ENCODE peak calls at places on chromosomes 5 and 9, in five cellular contexts. K is trophoblast cell, G is NCI-H2171 treated with DMSO at 0.1 percent for 48 hours, A is heart right ventricle, L is NCI-H524 treated with DMSO at 0.1 percent for 48 hours. D is an unnamed sample.

GRCh38 chr5:149128023-149128875 is 13.0 kb upstream of the ABLIM3 start:
- DNase-seq in K (peak), G (no peak), A (peak), L (no peak), D (no peak)

GRCh38 chr9:115758441-115758840 is 395.1 kb upstream of the PAPPA start:
- DNase-seq in K (peak), G (no peak), A (no peak), L (no peak), D (no peak)

GRCh38 chr9:19527663-19528062 is 118.9 kb downstream of the ACER2 start:
- DNase-seq in K (peak), G (no peak), A (no peak), L (no peak), D (no peak)

GRCh38 chr9:133945314-133945975 is 46.7 kb downstream of the VAV2 start:
- DNase-seq in K (no peak), G (no peak), A (no peak), L (no peak), D (no peak)

GRCh38 chr9:81559741-81560140 is 129.6 kb downstream of the TLE1 start:
- DNase-seq in K (peak), G (no peak), A (no peak), L (no peak), D (no peak)

GRCh38 chr5:170627271-170627670 is 123.5 kb downstream of the KCNIP1 start:
- DNase-seq in K (no peak), G (no peak), A (no peak), L (no peak), D (peak)

GRCh38 chr5:121171361-121171760 is 680.3 kb upstream of the FTMT start:
- DNase-seq in K (no peak), G (no peak), A (no peak), L (no peak), D (no peak)

GRCh38 chr9:125747053-125747764 is at the start of gene PBX3:
- DNase-seq in K (peak), G (peak), A (peak), L (no peak), D (no peak)

GRCh38 chr5:158532739-158533138 is 567.0 kb downstream of the EBF1 start:
- DNase-seq in K (no peak), G (no peak), A (no peak), L (no peak), D (no peak)

GRCh38 chr5:145984072-145984471 is 47.7 kb downstream of the SH3RF2 start:
- DNase-seq in K (peak), G (no peak), A (no peak), L (no peak), D (no peak)

GRCh38 chr5:170503970-170504525 is at the start of gene KCNIP1:
- DNase-seq in K (peak), G (peak), A (no peak), L (no peak), D (no peak)

GRCh38 chr5:78930742-78931141 is 54.4 kb downstream of the ARSB start:
- DNase-seq in K (no peak), G (no peak), A (no peak), L (no peak), D (no peak)

GRCh38 chr5:63573402-63573801 is 388.8 kb downstream of the HTR1A start:
- DNase-seq in K (no peak), G (no peak), A (no peak), L (no peak), D (no peak)

GRCh38 chr5:175840050-175840841 is 31.1 kb upstream of the CPLX2 start:
- DNase-seq in K (peak), G (no peak), A (no peak), L (no peak), D (no peak)

GRCh38 chr5:28648108-28648507 is 1609.7 kb upstream of the CDH9 start:
- DNase-seq in K (peak), G (no peak), A (no peak), L (peak), D (no peak)

D was measured in mesenteric fat pad.